ENCODE peak calls at places on chromosomes 13 and 19, in nine cellular contexts. E is astrocyte of the spinal cord; G is activated T-helper 1 cell treated with Interleukin-2 at 50 U/mL for 16 hours; V is D341Med; P is stimulated activated CD4-positive, alpha-beta T cell treated with anti-CD3 and anti-CD28 coated beads, Interleukin-4, amount 100 ng/mL, for 24 hours; Y is natural killer cell treated with Interleukin-12 subunit alpha and Interleukin-12 subunit beta and Interleukin-15 and Interleukin-18, amount 100 ng/mL, for 72 hours; D is posterior vena cava; J is stimulated activated CD8-positive, alpha-beta memory T cell treated with anti-CD3 and anti-CD28 coated beads, Interleukin-15, amount 100 ng/mL, for 24 hours; A is Daoy. O is an unnamed sample.
A peak's percentile ranks its signal among the peaks of the same experiment; 100 is the strongest.

GRCh38 chr13:65913173-65913572 is 1317.0 kb downstream of the PCDH9 start:
- DNase-seq in E (peak; percentile 90), G (no peak), V (no peak), P (no peak), Y (no peak), D (no peak), J (no peak), A (no peak), O (peak; percentile 76)

GRCh38 chr19:16323532-16323931 is 1.1 kb upstream of the KLF2 start:
- DNase-seq in E (no peak), G (no peak), V (no peak), P (no peak), Y (no peak), D (no peak), J (no peak), A (no peak), O (no peak)

GRCh38 chr19:15551183-15552004 is 43.1 kb downstream of the CYP4F22 start:
- DNase-seq in E (no peak), G (peak; percentile 52), V (peak; percentile 48), P (peak; percentile 67), Y (peak; percentile 75), D (no peak), J (peak; percentile 40), A (peak; percentile 75), O (no peak)

GRCh38 chr19:47111081-47111589 is 2.4 kb downstream of the ZC3H4 start:
- DNase-seq in E (no peak), G (no peak), V (no peak), P (peak; percentile 59), Y (peak; percentile 75), D (no peak), J (peak; percentile 37), A (peak; percentile 31), O (no peak)

GRCh38 chr19:3039641-3040077 is 10.6 kb upstream of the TLE2 start:
- DNase-seq in E (no peak), G (no peak), V (no peak), P (no peak), Y (no peak), D (no peak), J (no peak), A (no peak), O (no peak)

GRCh38 chr19:44304659-44305193 is at the start of gene ZNF235:
- DNase-seq in E (peak; percentile 98), G (peak; percentile 51), V (peak; percentile 91), P (peak; percentile 82), Y (peak; percentile 88), D (peak; percentile 97), J (peak; percentile 33), A (peak; percentile 99), O (peak; percentile 95)

GRCh38 chr13:74306496-74306895 is 172.3 kb upstream of the KLF12 start:
- DNase-seq in E (peak; percentile 46), G (no peak), V (no peak), P (no peak), Y (no peak), D (no peak), J (no peak), A (no peak), O (peak; percentile 21)

GRCh38 chr13:46983881-46984280 is 87.0 kb upstream of the HTR2A start:
- DNase-seq in E (peak; percentile 44), G (no peak), V (no peak), P (no peak), Y (no peak), D (no peak), J (no peak), A (no peak), O (peak; percentile 57)

GRCh38 chr13:73230714-73231113 is 171.9 kb downstream of the KLF5 start:
- DNase-seq in E (no peak), G (no peak), V (no peak), P (no peak), Y (peak; percentile 79), D (no peak), J (no peak), A (no peak), O (no peak)

GRCh38 chr13:43245374-43245964 is 222.1 kb downstream of the DNAJC15 start:
- DNase-seq in E (peak; percentile 87), G (no peak), V (no peak), P (no peak), Y (no peak), D (no peak), J (no peak), A (peak; percentile 40), O (peak; percentile 88)

GRCh38 chr19:17490411-17490810 is 20.1 kb downstream of the SLC27A1 start:
- DNase-seq in E (no peak), G (no peak), V (no peak), P (no peak), Y (no peak), D (no peak), J (no peak), A (no peak), O (no peak)

GRCh38 chr13:97165527-97166425 is 56.4 kb upstream of the MBNL2 start:
- DNase-seq in E (no peak), G (no peak), V (no peak), P (no peak), Y (no peak), D (no peak), J (no peak), A (no peak), O (peak; percentile 1)

GRCh38 chr19:41748012-41748411 is 7.3 kb upstream of the CEACAM6 start:
- DNase-seq in E (no peak), G (no peak), V (no peak), P (no peak), Y (no peak), D (no peak), J (no peak), A (no peak), O (no peak)

GRCh38 chr13:43405457-43405856 is 381.3 kb downstream of the ENOX1 start:
- DNase-seq in E (peak; percentile 78), G (no peak), V (no peak), P (no peak), Y (no peak), D (no peak), J (no peak), A (peak; percentile 50), O (peak; percentile 79)

GRCh38 chr19:36891768-36892357 is 24.2 kb downstream of the ZNF829 start:
- DNase-seq in E (no peak), G (no peak), V (no peak), P (no peak), Y (no peak), D (no peak), J (no peak), A (no peak), O (no peak)

GRCh38 chr19:34662919-34663318 is 14.0 kb downstream of the SCGB2B2 start:
- DNase-seq in E (no peak), G (peak; percentile 17), V (peak; percentile 70), P (peak; percentile 24), Y (no peak), D (no peak), J (no peak), A (peak; percentile 24), O (no peak)

GRCh38 chr19:49149652-49150105 is 5.5 kb downstream of the HRC start:
- DNase-seq in E (peak; percentile 88), G (no peak), V (peak; percentile 71), P (no peak), Y (no peak), D (peak; percentile 93), J (no peak), A (peak; percentile 85), O (peak; percentile 45)

GRCh38 chr13:35693142-35693784 is 216.8 kb upstream of the MAB21L1 start:
- DNase-seq in E (no peak), G (no peak), V (no peak), P (no peak), Y (no peak), D (no peak), J (no peak), A (no peak), O (no peak)

GRCh38 chr19:50199254-50199545 is 4.2 kb upstream of the MYH14 start:
- DNase-seq in E (no peak), G (no peak), V (no peak), P (no peak), Y (no peak), D (no peak), J (no peak), A (no peak), O (no peak)

GRCh38 chr13:105363747-105364177 is 1171.7 kb downstream of the EFNB2 start:
- DNase-seq in E (no peak), G (no peak), V (no peak), P (no peak), Y (no peak), D (no peak), J (no peak), A (no peak), O (no peak)

GRCh38 chr19:13026478-13026999 is 31.3 kb downstream of the NFIX start:
- DNase-seq in E (no peak), G (no peak), V (no peak), P (no peak), Y (no peak), D (no peak), J (no peak), A (peak; percentile 61), O (peak; percentile 92)

GRCh38 chr13:39810091-39810877 is 154.8 kb downstream of the COG6 start:
- DNase-seq in E (no peak), G (no peak), V (no peak), P (no peak), Y (no peak), D (no peak), J (no peak), A (no peak), O (no peak)

GRCh38 chr13:95020298-95020987 is 280.8 kb downstream of the ABCC4 start:
- DNase-seq in E (peak; percentile 50), G (no peak), V (no peak), P (no peak), Y (no peak), D (no peak), J (no peak), A (no peak), O (peak; percentile 48)

GRCh38 chr19:46718157-46718933 is 1.4 kb upstream of the PRKD2 start:
- DNase-seq in E (no peak), G (peak; percentile 50), V (no peak), P (peak; percentile 54), Y (peak; percentile 80), D (no peak), J (no peak), A (no peak), O (peak; percentile 26)

GRCh38 chr19:3899531-3900294 is 19.2 kb downstream of the ATCAY start:
- DNase-seq in E (no peak), G (no peak), V (no peak), P (no peak), Y (no peak), D (no peak), J (no peak), A (no peak), O (no peak)

GRCh38 chr13:30088312-30088855 is 219.0 kb downstream of the KATNAL1 start:
- DNase-seq in E (no peak), G (no peak), V (no peak), P (no peak), Y (no peak), D (no peak), J (no peak), A (no peak), O (no peak)

GRCh38 chr13:110581489-110582185 is 20.1 kb upstream of the RAB20 start:
- DNase-seq in E (no peak), G (no peak), V (no peak), P (no peak), Y (no peak), D (no peak), J (no peak), A (no peak), O (no peak)

GRCh38 chr13:31394491-31394890 is 194.7 kb downstream of the B3GLCT start:
- DNase-seq in E (peak; percentile 22), G (no peak), V (no peak), P (no peak), Y (no peak), D (no peak), J (no peak), A (no peak), O (no peak)

GRCh38 chr13:48626077-48626449 is 27.7 kb upstream of the CYSLTR2 start:
- DNase-seq in E (peak; percentile 6), G (no peak), V (no peak), P (no peak), Y (no peak), D (no peak), J (no peak), A (no peak), O (peak; percentile 96)

GRCh38 chr13:30845297-30846214 is 60.5 kb upstream of the MEDAG start:
- DNase-seq in E (no peak), G (no peak), V (no peak), P (no peak), Y (no peak), D (no peak), J (no peak), A (no peak), O (peak; percentile 32)

GRCh38 chr13:106418556-106418955 is 116.9 kb downstream of the EFNB2 start:
- DNase-seq in E (peak; percentile 78), G (no peak), V (no peak), P (no peak), Y (no peak), D (no peak), J (no peak), A (peak; percentile 18), O (peak; percentile 11)